ENCODE peak calls at places on chromosomes 2 and 18, in seven cellular contexts. One of them, this sample, is unnamed.
A peak's percentile ranks its signal among the peaks of the same experiment; 100 is the strongest.

GRCh38 chr2:203737360-203737759 is 30.9 kb downstream of the CD28 start:
- DNase-seq in CD4-positive, alpha-beta memory T cell: no peak
- DNase-seq in ovary: no peak
- DNase-seq in pancreas: no peak
- DNase-seq in gastrocnemius medialis: no peak
- DNase-seq in spleen: no peak
- DNase-seq in lower lobe of right lung: no peak
- DNase-seq in this sample: no peak

GRCh38 chr2:7812231-7812995 is 869.4 kb upstream of the ID2 start:
- DNase-seq in ovary: no peak
- DNase-seq in pancreas: no peak
- DNase-seq in gastrocnemius medialis: no peak
- DNase-seq in lower lobe of right lung: no peak
- DNase-seq in CD4-positive, alpha-beta memory T cell: no peak
- DNase-seq in spleen: no peak
- DNase-seq in this sample: no peak

GRCh38 chr18:525066-525797 is 24.7 kb upstream of the COLEC12 start:
- DNase-seq in pancreas: no peak
- DNase-seq in spleen: no peak
- DNase-seq in CD4-positive, alpha-beta memory T cell: no peak
- DNase-seq in lower lobe of right lung: no peak
- DNase-seq in ovary: no peak
- DNase-seq in gastrocnemius medialis: no peak
- DNase-seq in this sample: no peak

GRCh38 chr2:237876518-237876917 is 17.1 kb downstream of the RAMP1 start:
- DNase-seq in lower lobe of right lung: peak; percentile 2
- DNase-seq in pancreas: no peak
- DNase-seq in CD4-positive, alpha-beta memory T cell: no peak
- DNase-seq in gastrocnemius medialis: no peak
- DNase-seq in ovary: no peak
- DNase-seq in spleen: no peak
- DNase-seq in this sample: no peak

GRCh38 chr2:177489719-177490301 is 97.2 kb downstream of the AGPS start:
- DNase-seq in CD4-positive, alpha-beta memory T cell: no peak
- DNase-seq in pancreas: no peak
- DNase-seq in spleen: no peak
- DNase-seq in lower lobe of right lung: no peak
- DNase-seq in gastrocnemius medialis: no peak
- DNase-seq in ovary: no peak
- DNase-seq in this sample: no peak

GRCh38 chr2:123165616-123166015 is 859.5 kb upstream of the CNTNAP5 start:
- DNase-seq in lower lobe of right lung: no peak
- DNase-seq in gastrocnemius medialis: no peak
- DNase-seq in ovary: no peak
- DNase-seq in pancreas: no peak
- DNase-seq in CD4-positive, alpha-beta memory T cell: no peak
- DNase-seq in spleen: no peak
- DNase-seq in this sample: no peak

GRCh38 chr2:72028996-72029395 is 118.7 kb downstream of the CYP26B1 start:
- DNase-seq in gastrocnemius medialis: no peak
- DNase-seq in spleen: peak; percentile 64
- DNase-seq in ovary: no peak
- DNase-seq in lower lobe of right lung: no peak
- DNase-seq in pancreas: no peak
- DNase-seq in CD4-positive, alpha-beta memory T cell: no peak
- DNase-seq in this sample: no peak

GRCh38 chr2:24984912-24985311 is 13.2 kb upstream of the DNAJC27 start:
- DNase-seq in pancreas: no peak
- DNase-seq in CD4-positive, alpha-beta memory T cell: no peak
- DNase-seq in gastrocnemius medialis: no peak
- DNase-seq in spleen: no peak
- DNase-seq in ovary: peak; percentile 63
- DNase-seq in lower lobe of right lung: no peak
- DNase-seq in this sample: no peak

GRCh38 chr2:160916300-160916699 is 243.9 kb upstream of the TANK start:
- DNase-seq in ovary: no peak
- DNase-seq in gastrocnemius medialis: no peak
- DNase-seq in spleen: no peak
- DNase-seq in CD4-positive, alpha-beta memory T cell: no peak
- DNase-seq in pancreas: no peak
- DNase-seq in lower lobe of right lung: no peak
- DNase-seq in this sample: no peak

GRCh38 chr18:57898506-57899124 is 95.5 kb upstream of the ATP8B1 start:
- DNase-seq in spleen: no peak
- DNase-seq in ovary: no peak
- DNase-seq in gastrocnemius medialis: no peak
- DNase-seq in lower lobe of right lung: no peak
- DNase-seq in CD4-positive, alpha-beta memory T cell: no peak
- DNase-seq in pancreas: no peak
- DNase-seq in this sample: no peak

GRCh38 chr2:98489971-98490962 is 45.6 kb downstream of the INPP4A start:
- DNase-seq in pancreas: peak; percentile 37
- DNase-seq in CD4-positive, alpha-beta memory T cell: no peak
- DNase-seq in lower lobe of right lung: no peak
- DNase-seq in ovary: no peak
- DNase-seq in gastrocnemius medialis: no peak
- DNase-seq in spleen: peak; percentile 41
- DNase-seq in this sample: no peak

DNA sequence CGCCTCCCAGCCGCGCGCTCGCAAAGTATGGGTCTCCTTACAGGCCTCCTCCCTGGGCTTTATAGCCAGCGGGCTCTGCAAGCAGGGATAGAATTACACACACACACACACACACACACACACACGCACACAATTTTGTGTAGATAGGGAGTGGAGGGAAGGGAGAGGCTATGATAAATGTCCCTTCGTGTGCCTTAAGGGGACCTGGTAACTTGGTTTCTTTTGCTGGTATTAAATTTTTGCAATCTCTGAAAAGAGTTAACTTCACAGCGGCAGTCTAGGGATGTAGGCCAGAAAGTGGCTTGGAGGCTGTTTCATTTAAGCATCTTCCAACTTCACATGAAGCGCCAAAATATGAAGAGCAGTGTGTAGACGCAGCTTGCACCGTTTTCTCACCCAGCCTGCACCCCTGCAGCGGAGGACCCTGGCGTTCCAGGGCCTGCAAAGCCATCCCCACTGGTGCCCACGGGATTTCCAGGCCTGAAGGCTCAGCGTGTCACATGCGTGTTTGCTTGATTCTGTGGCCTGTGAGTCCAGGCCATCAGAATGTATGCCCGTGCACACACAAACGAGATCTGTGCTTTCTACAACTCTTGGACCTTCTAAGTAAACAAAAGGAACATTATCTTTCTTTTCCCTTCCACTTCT is 87.1 kb upstream of the EPB41L3 start:
- DNase-seq in lower lobe of right lung: no peak
- DNase-seq in CD4-positive, alpha-beta memory T cell: no peak
- DNase-seq in pancreas: no peak
- DNase-seq in gastrocnemius medialis: no peak
- DNase-seq in ovary: peak; percentile 7
- DNase-seq in spleen: no peak
- DNase-seq in this sample: no peak
- H3K4me3 ChIP-seq in lower lobe of right lung: peak overlapping the region; percentile 68
- H3K4me3 ChIP-seq in CD4-positive, alpha-beta memory T cell: no peak overlapping the region
- H3K4me3 ChIP-seq in pancreas: no peak overlapping the region
- H3K4me3 ChIP-seq in gastrocnemius medialis: peak overlapping the region; percentile 63
- H3K4me3 ChIP-seq in ovary: no peak overlapping the region
- H3K4me3 ChIP-seq in spleen: no peak overlapping the region
- H3K4me3 ChIP-seq in this sample: no peak overlapping the region

DNA sequence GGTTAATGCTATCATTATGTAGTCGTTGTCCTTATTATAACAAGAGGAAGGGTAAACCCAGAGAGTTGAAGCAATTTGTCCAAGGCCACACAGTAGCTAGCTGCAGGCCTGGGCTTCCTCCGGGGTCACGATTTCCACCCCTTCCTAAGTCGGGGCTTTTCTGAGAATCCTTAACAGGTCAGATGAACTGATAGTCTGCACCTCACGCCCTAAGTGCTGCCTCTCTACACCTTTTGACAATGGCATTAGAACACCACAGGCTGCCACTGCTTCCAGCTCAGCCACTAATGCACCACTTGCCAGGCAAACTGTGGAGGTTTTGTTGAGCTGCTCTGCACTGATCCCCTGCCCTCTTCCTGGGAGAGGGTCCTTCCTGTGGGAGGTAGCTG is 37.7 kb downstream of the FOSL2 start:
- DNase-seq in pancreas: no peak
- DNase-seq in lower lobe of right lung: no peak
- DNase-seq in gastrocnemius medialis: no peak
- DNase-seq in spleen: no peak
- DNase-seq in CD4-positive, alpha-beta memory T cell: no peak
- DNase-seq in ovary: no peak
- DNase-seq in this sample: no peak
- H3K4me3 ChIP-seq in pancreas: no peak overlapping the region
- H3K4me3 ChIP-seq in lower lobe of right lung: no peak overlapping the region
- H3K4me3 ChIP-seq in gastrocnemius medialis: no peak overlapping the region
- H3K4me3 ChIP-seq in spleen: no peak overlapping the region
- H3K4me3 ChIP-seq in CD4-positive, alpha-beta memory T cell: no peak overlapping the region
- H3K4me3 ChIP-seq in ovary: no peak overlapping the region
- H3K4me3 ChIP-seq in this sample: no peak overlapping the region

GRCh38 chr2:121699421-121700328 is 37.0 kb downstream of the NIFK start:
- DNase-seq in pancreas: peak; percentile 62
- DNase-seq in lower lobe of right lung: peak; percentile 69
- DNase-seq in ovary: no peak
- DNase-seq in spleen: peak; percentile 89
- DNase-seq in gastrocnemius medialis: peak; percentile 70
- DNase-seq in CD4-positive, alpha-beta memory T cell: peak; percentile 86
- DNase-seq in this sample: peak; percentile 82
- H3K4me3 ChIP-seq in pancreas: no peak overlapping the region
- H3K4me3 ChIP-seq in lower lobe of right lung: no peak overlapping the region
- H3K4me3 ChIP-seq in ovary: no peak overlapping the region
- H3K4me3 ChIP-seq in spleen: no peak overlapping the region
- H3K4me3 ChIP-seq in gastrocnemius medialis: no peak overlapping the region
- H3K4me3 ChIP-seq in CD4-positive, alpha-beta memory T cell: peak overlapping the region; percentile 5
- H3K4me3 ChIP-seq in this sample: peak overlapping the region; percentile 40

DNA sequence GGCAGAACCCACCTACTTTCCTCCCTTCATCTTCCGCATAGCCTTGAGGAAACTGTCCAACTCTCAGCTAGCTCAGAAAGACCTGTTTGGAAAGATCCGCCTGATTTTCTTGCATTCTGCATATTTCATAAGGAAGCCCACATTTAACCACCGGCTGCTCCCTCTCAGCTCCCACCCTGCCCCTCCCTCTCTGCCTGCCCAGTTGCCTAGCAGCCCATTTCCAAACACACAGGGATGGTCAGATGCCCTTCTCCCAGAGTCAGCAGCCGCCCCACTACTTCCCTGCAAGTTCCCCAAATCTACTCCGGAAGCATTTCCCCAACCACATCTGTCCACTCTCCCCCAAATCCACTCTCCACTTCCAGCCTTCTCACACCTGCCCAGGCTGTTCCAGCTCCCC is 96.0 kb downstream of the TNS1 start:
- DNase-seq in pancreas: peak; percentile 31
- DNase-seq in spleen: no peak
- DNase-seq in lower lobe of right lung: peak; percentile 84
- DNase-seq in gastrocnemius medialis: no peak
- DNase-seq in CD4-positive, alpha-beta memory T cell: no peak
- DNase-seq in ovary: no peak
- DNase-seq in this sample: no peak
- H3K4me3 ChIP-seq in pancreas: no peak overlapping the region
- H3K4me3 ChIP-seq in spleen: no peak overlapping the region
- H3K4me3 ChIP-seq in lower lobe of right lung: no peak overlapping the region
- H3K4me3 ChIP-seq in gastrocnemius medialis: no peak overlapping the region
- H3K4me3 ChIP-seq in CD4-positive, alpha-beta memory T cell: no peak overlapping the region
- H3K4me3 ChIP-seq in ovary: no peak overlapping the region
- H3K4me3 ChIP-seq in this sample: no peak overlapping the region

GRCh38 chr2:219525533-219526232 is 11.4 kb downstream of the ASIC4 start:
- DNase-seq in ovary: no peak
- DNase-seq in lower lobe of right lung: no peak
- DNase-seq in pancreas: no peak
- DNase-seq in CD4-positive, alpha-beta memory T cell: no peak
- DNase-seq in gastrocnemius medialis: no peak
- DNase-seq in spleen: no peak
- DNase-seq in this sample: no peak

GRCh38 chr2:219521066-219521880 is 7.0 kb downstream of the ASIC4 start:
- DNase-seq in pancreas: peak; percentile 68
- DNase-seq in ovary: no peak
- DNase-seq in gastrocnemius medialis: no peak
- DNase-seq in lower lobe of right lung: no peak
- DNase-seq in CD4-positive, alpha-beta memory T cell: no peak
- DNase-seq in spleen: peak; percentile 73
- DNase-seq in this sample: peak; percentile 37

GRCh38 chr2:219524817-219525216 is 10.5 kb downstream of the ASIC4 start:
- DNase-seq in spleen: no peak
- DNase-seq in gastrocnemius medialis: no peak
- DNase-seq in lower lobe of right lung: no peak
- DNase-seq in pancreas: no peak
- DNase-seq in ovary: no peak
- DNase-seq in CD4-positive, alpha-beta memory T cell: no peak
- DNase-seq in this sample: no peak

GRCh38 chr2:219522111-219523030 is 8.1 kb downstream of the ASIC4 start:
- DNase-seq in pancreas: peak; percentile 65
- DNase-seq in lower lobe of right lung: no peak
- DNase-seq in gastrocnemius medialis: no peak
- DNase-seq in ovary: no peak
- DNase-seq in spleen: no peak
- DNase-seq in CD4-positive, alpha-beta memory T cell: no peak
- DNase-seq in this sample: no peak

GRCh38 chr2:219523031-219523671 is 8.9 kb downstream of the ASIC4 start:
- DNase-seq in pancreas: no peak
- DNase-seq in ovary: no peak
- DNase-seq in CD4-positive, alpha-beta memory T cell: no peak
- DNase-seq in spleen: no peak
- DNase-seq in gastrocnemius medialis: no peak
- DNase-seq in lower lobe of right lung: no peak
- DNase-seq in this sample: no peak
- H3K4me3 ChIP-seq in pancreas: no peak overlapping the region
- H3K4me3 ChIP-seq in ovary: peak overlapping the region; percentile 27
- H3K4me3 ChIP-seq in CD4-positive, alpha-beta memory T cell: no peak overlapping the region
- H3K4me3 ChIP-seq in spleen: no peak overlapping the region
- H3K4me3 ChIP-seq in gastrocnemius medialis: no peak overlapping the region
- H3K4me3 ChIP-seq in lower lobe of right lung: no peak overlapping the region
- H3K4me3 ChIP-seq in this sample: no peak overlapping the region

GRCh38 chr18:4252840-4253239 is 202.3 kb downstream of the DLGAP1 start:
- DNase-seq in spleen: no peak
- DNase-seq in CD4-positive, alpha-beta memory T cell: no peak
- DNase-seq in lower lobe of right lung: no peak
- DNase-seq in ovary: no peak
- DNase-seq in pancreas: no peak
- DNase-seq in gastrocnemius medialis: no peak
- DNase-seq in this sample: no peak

GRCh38 chr18:4248686-4249085 is 206.4 kb downstream of the DLGAP1 start:
- DNase-seq in gastrocnemius medialis: no peak
- DNase-seq in pancreas: no peak
- DNase-seq in ovary: no peak
- DNase-seq in CD4-positive, alpha-beta memory T cell: no peak
- DNase-seq in lower lobe of right lung: no peak
- DNase-seq in spleen: no peak
- DNase-seq in this sample: no peak

GRCh38 chr18:4254840-4255239 is 200.3 kb downstream of the DLGAP1 start:
- DNase-seq in spleen: no peak
- DNase-seq in CD4-positive, alpha-beta memory T cell: no peak
- DNase-seq in pancreas: no peak
- DNase-seq in lower lobe of right lung: no peak
- DNase-seq in gastrocnemius medialis: no peak
- DNase-seq in ovary: no peak
- DNase-seq in this sample: no peak

GRCh38 chr18:4250141-4250540 is 205.0 kb downstream of the DLGAP1 start:
- DNase-seq in lower lobe of right lung: no peak
- DNase-seq in CD4-positive, alpha-beta memory T cell: no peak
- DNase-seq in ovary: no peak
- DNase-seq in pancreas: no peak
- DNase-seq in spleen: no peak
- DNase-seq in gastrocnemius medialis: no peak
- DNase-seq in this sample: no peak

GRCh38 chr18:4251873-4252272 is 203.2 kb downstream of the DLGAP1 start:
- DNase-seq in pancreas: no peak
- DNase-seq in CD4-positive, alpha-beta memory T cell: no peak
- DNase-seq in ovary: no peak
- DNase-seq in spleen: no peak
- DNase-seq in gastrocnemius medialis: no peak
- DNase-seq in lower lobe of right lung: no peak
- DNase-seq in this sample: no peak
- H3K4me3 ChIP-seq in pancreas: no peak overlapping the region
- H3K4me3 ChIP-seq in CD4-positive, alpha-beta memory T cell: no peak overlapping the region
- H3K4me3 ChIP-seq in ovary: no peak overlapping the region
- H3K4me3 ChIP-seq in spleen: no peak overlapping the region
- H3K4me3 ChIP-seq in gastrocnemius medialis: no peak overlapping the region
- H3K4me3 ChIP-seq in lower lobe of right lung: no peak overlapping the region
- H3K4me3 ChIP-seq in this sample: no peak overlapping the region

This sample was measured in Jurkat, Clone E6-1.